ENCODE peak calls at places on chromosomes 13 and 19, in eight cellular contexts. One of them, this sample, is unnamed.
A peak's percentile ranks its signal among the peaks of the same experiment; 100 is the strongest.

GRCh38 chr13:46267166-46267565 is 55.4 kb downstream of the LRRC63 start:
- DNase-seq in left ventricle myocardium inferior: no peak
- DNase-seq in GM06990: no peak
- DNase-seq in fibroblast of pulmonary artery: no peak
- DNase-seq in heart left ventricle: no peak
- DNase-seq in heart right ventricle: no peak
- DNase-seq in spleen: no peak
- DNase-seq in fibroblast of lung: no peak
- DNase-seq in this sample: no peak

GRCh38 chr13:29954082-29955043 is 103.9 kb upstream of the UBL3 start:
- DNase-seq in heart left ventricle: no peak
- DNase-seq in left ventricle myocardium inferior: no peak
- DNase-seq in GM06990: no peak
- DNase-seq in heart right ventricle: no peak
- DNase-seq in spleen: no peak
- DNase-seq in fibroblast of lung: no peak
- DNase-seq in fibroblast of pulmonary artery: no peak
- DNase-seq in this sample: no peak

GRCh38 chr19:40995355-40995754 is 4.3 kb downstream of the CYP2B6 start:
- DNase-seq in fibroblast of pulmonary artery: no peak
- DNase-seq in heart left ventricle: no peak
- DNase-seq in heart right ventricle: no peak
- DNase-seq in GM06990: no peak
- DNase-seq in fibroblast of lung: no peak
- DNase-seq in spleen: no peak
- DNase-seq in left ventricle myocardium inferior: no peak
- DNase-seq in this sample: no peak

GRCh38 chr19:2034729-2035589 is 16.1 kb downstream of the MKNK2 start:
- DNase-seq in spleen: peak; percentile 85
- DNase-seq in heart right ventricle: no peak
- DNase-seq in GM06990: peak; percentile 81
- DNase-seq in fibroblast of pulmonary artery: peak; percentile 52
- DNase-seq in heart left ventricle: no peak
- DNase-seq in fibroblast of lung: no peak
- DNase-seq in left ventricle myocardium inferior: no peak
- DNase-seq in this sample: peak; percentile 81

GRCh38 chr19:15779756-15780476 is 7.5 kb upstream of the OR10H5 start:
- DNase-seq in spleen: no peak
- DNase-seq in heart left ventricle: peak; percentile 86
- DNase-seq in fibroblast of lung: peak; percentile 18
- DNase-seq in GM06990: no peak
- DNase-seq in heart right ventricle: peak; percentile 88
- DNase-seq in left ventricle myocardium inferior: peak; percentile 73
- DNase-seq in fibroblast of pulmonary artery: peak; percentile 13
- DNase-seq in this sample: no peak

GRCh38 chr13:40318366-40318765 is 348.1 kb downstream of the FOXO1 start:
- DNase-seq in heart left ventricle: peak; percentile 63
- DNase-seq in fibroblast of lung: no peak
- DNase-seq in GM06990: no peak
- DNase-seq in left ventricle myocardium inferior: peak; percentile 50
- DNase-seq in fibroblast of pulmonary artery: peak; percentile 34
- DNase-seq in spleen: no peak
- DNase-seq in heart right ventricle: peak; percentile 61
- DNase-seq in this sample: no peak

GRCh38 chr13:113495494-113496251 is 5.2 kb upstream of the DCUN1D2 start:
- DNase-seq in GM06990: no peak
- DNase-seq in fibroblast of pulmonary artery: no peak
- DNase-seq in heart left ventricle: no peak
- DNase-seq in left ventricle myocardium inferior: no peak
- DNase-seq in heart right ventricle: no peak
- DNase-seq in fibroblast of lung: peak; percentile 48
- DNase-seq in spleen: no peak
- DNase-seq in this sample: no peak

GRCh38 chr13:48431987-48432615 is 19.2 kb upstream of the LPAR6 start:
- DNase-seq in fibroblast of lung: peak; percentile 41
- DNase-seq in left ventricle myocardium inferior: no peak
- DNase-seq in heart right ventricle: no peak
- DNase-seq in heart left ventricle: no peak
- DNase-seq in fibroblast of pulmonary artery: peak; percentile 53
- DNase-seq in GM06990: no peak
- DNase-seq in spleen: no peak
- DNase-seq in this sample: no peak

GRCh38 chr19:18577365-18577914 is 5.8 kb downstream of the UBA52 start:
- DNase-seq in heart left ventricle: no peak
- DNase-seq in fibroblast of pulmonary artery: no peak
- DNase-seq in left ventricle myocardium inferior: no peak
- DNase-seq in fibroblast of lung: no peak
- DNase-seq in heart right ventricle: no peak
- DNase-seq in GM06990: no peak
- DNase-seq in spleen: no peak
- DNase-seq in this sample: no peak

GRCh38 chr13:40187836-40188591 is 478.4 kb downstream of the FOXO1 start:
- DNase-seq in left ventricle myocardium inferior: no peak
- DNase-seq in spleen: peak; percentile 82
- DNase-seq in heart right ventricle: no peak
- DNase-seq in fibroblast of lung: peak; percentile 12
- DNase-seq in heart left ventricle: no peak
- DNase-seq in GM06990: no peak
- DNase-seq in fibroblast of pulmonary artery: no peak
- DNase-seq in this sample: no peak

GRCh38 chr19:4303778-4304508 is 455 bp upstream of the FSD1 start:
- DNase-seq in fibroblast of lung: no peak
- DNase-seq in spleen: no peak
- DNase-seq in GM06990: no peak
- DNase-seq in fibroblast of pulmonary artery: no peak
- DNase-seq in heart right ventricle: no peak
- DNase-seq in heart left ventricle: no peak
- DNase-seq in left ventricle myocardium inferior: no peak
- DNase-seq in this sample: no peak

GRCh38 chr13:61286148-61286745 is 129.4 kb downstream of the PCDH20 start:
- DNase-seq in heart left ventricle: no peak
- DNase-seq in fibroblast of lung: no peak
- DNase-seq in spleen: no peak
- DNase-seq in left ventricle myocardium inferior: no peak
- DNase-seq in fibroblast of pulmonary artery: peak; percentile 0
- DNase-seq in GM06990: no peak
- DNase-seq in heart right ventricle: no peak
- DNase-seq in this sample: no peak
- TF ChIP-seq CTCF in heart left ventricle: no peak
- TF ChIP-seq CTCF in fibroblast of lung: no peak
- TF ChIP-seq CTCF in spleen: no peak
- TF ChIP-seq CTCF in left ventricle myocardium inferior: peak; percentile 16
- TF ChIP-seq CTCF in fibroblast of pulmonary artery: no peak
- TF ChIP-seq CTCF in GM06990: peak; percentile 37
- TF ChIP-seq CTCF in heart right ventricle: no peak
- TF ChIP-seq CTCF in this sample: no peak

GRCh38 chr19:35042954-35043604 is 1.6 kb downstream of the HPN start:
- DNase-seq in fibroblast of lung: no peak
- DNase-seq in spleen: no peak
- DNase-seq in GM06990: no peak
- DNase-seq in left ventricle myocardium inferior: no peak
- DNase-seq in fibroblast of pulmonary artery: no peak
- DNase-seq in heart right ventricle: no peak
- DNase-seq in heart left ventricle: no peak
- DNase-seq in this sample: no peak

GRCh38 chr19:35046461-35046860 is 4.9 kb downstream of the HPN start:
- DNase-seq in heart left ventricle: no peak
- DNase-seq in spleen: no peak
- DNase-seq in heart right ventricle: no peak
- DNase-seq in left ventricle myocardium inferior: no peak
- DNase-seq in fibroblast of lung: no peak
- DNase-seq in fibroblast of pulmonary artery: no peak
- DNase-seq in GM06990: no peak
- DNase-seq in this sample: no peak

GRCh38 chr19:35044317-35045117 is 3.0 kb downstream of the HPN start:
- DNase-seq in GM06990: no peak
- DNase-seq in fibroblast of lung: peak; percentile 18
- DNase-seq in heart right ventricle: peak; percentile 55
- DNase-seq in heart left ventricle: no peak
- DNase-seq in left ventricle myocardium inferior: peak; percentile 63
- DNase-seq in spleen: no peak
- DNase-seq in fibroblast of pulmonary artery: peak; percentile 71
- DNase-seq in this sample: peak; percentile 82

GRCh38 chr19:35043906-35044305 is 2.4 kb downstream of the HPN start:
- DNase-seq in GM06990: no peak
- DNase-seq in left ventricle myocardium inferior: no peak
- DNase-seq in fibroblast of lung: no peak
- DNase-seq in heart left ventricle: no peak
- DNase-seq in spleen: no peak
- DNase-seq in fibroblast of pulmonary artery: no peak
- DNase-seq in heart right ventricle: no peak
- DNase-seq in this sample: no peak

DNA sequence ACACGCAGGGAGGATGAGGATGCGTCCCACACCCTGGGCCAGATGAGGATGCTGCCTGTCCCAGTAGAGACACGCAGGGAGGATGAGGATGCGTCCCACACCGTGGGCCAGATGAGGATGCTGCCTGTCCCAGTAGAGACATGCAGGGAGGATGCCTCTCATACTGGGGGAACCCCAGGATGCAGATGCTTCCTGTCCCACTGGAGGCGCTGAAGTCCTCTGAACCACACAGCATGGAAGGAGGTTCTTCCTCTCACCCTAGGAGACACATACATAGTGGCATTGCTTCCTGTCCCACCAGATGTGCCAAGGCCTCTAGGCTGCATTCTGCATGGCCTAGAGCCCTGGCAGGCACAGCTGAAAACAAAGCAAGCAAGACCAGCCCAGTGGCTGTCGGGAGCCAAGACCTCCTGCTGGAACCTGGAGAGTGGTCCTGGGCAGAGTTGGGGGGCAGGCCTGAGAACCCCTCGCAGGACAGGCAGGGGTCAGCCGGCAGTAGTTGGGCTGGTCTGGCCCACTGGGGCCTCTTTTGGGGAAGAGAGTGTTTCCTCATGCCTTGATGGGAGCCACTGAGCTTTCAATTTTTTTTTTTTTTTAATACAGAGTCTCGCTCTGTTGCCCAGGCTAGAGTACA is 4.3 kb downstream of the HPN start:
- DNase-seq in GM06990: no peak
- DNase-seq in fibroblast of pulmonary artery: peak; percentile 32
- DNase-seq in fibroblast of lung: no peak
- DNase-seq in heart right ventricle: no peak
- DNase-seq in spleen: no peak
- DNase-seq in left ventricle myocardium inferior: no peak
- DNase-seq in heart left ventricle: no peak
- DNase-seq in this sample: peak; percentile 84
- TF ChIP-seq CTCF in GM06990: peak; percentile 59
- TF ChIP-seq CTCF in fibroblast of pulmonary artery: peak; percentile 34
- TF ChIP-seq CTCF in fibroblast of lung: peak; percentile 53
- TF ChIP-seq CTCF in heart right ventricle: no peak
- TF ChIP-seq CTCF in spleen: peak; percentile 50
- TF ChIP-seq CTCF in left ventricle myocardium inferior: peak; percentile 30
- TF ChIP-seq CTCF in heart left ventricle: peak; percentile 30
- TF ChIP-seq CTCF in this sample: peak; percentile 26

GRCh38 chr19:43779820-43780219 is 953 bp downstream of the KCNN4 start:
- DNase-seq in heart right ventricle: no peak
- DNase-seq in GM06990: no peak
- DNase-seq in heart left ventricle: no peak
- DNase-seq in fibroblast of lung: no peak
- DNase-seq in fibroblast of pulmonary artery: no peak
- DNase-seq in left ventricle myocardium inferior: no peak
- DNase-seq in spleen: no peak
- DNase-seq in this sample: peak; percentile 81
- TF ChIP-seq CTCF in heart right ventricle: no peak
- TF ChIP-seq CTCF in GM06990: peak; percentile 53
- TF ChIP-seq CTCF in heart left ventricle: no peak
- TF ChIP-seq CTCF in fibroblast of lung: peak; percentile 12
- TF ChIP-seq CTCF in fibroblast of pulmonary artery: no peak
- TF ChIP-seq CTCF in left ventricle myocardium inferior: no peak
- TF ChIP-seq CTCF in spleen: no peak
- TF ChIP-seq CTCF in this sample: peak; percentile 46

DNA sequence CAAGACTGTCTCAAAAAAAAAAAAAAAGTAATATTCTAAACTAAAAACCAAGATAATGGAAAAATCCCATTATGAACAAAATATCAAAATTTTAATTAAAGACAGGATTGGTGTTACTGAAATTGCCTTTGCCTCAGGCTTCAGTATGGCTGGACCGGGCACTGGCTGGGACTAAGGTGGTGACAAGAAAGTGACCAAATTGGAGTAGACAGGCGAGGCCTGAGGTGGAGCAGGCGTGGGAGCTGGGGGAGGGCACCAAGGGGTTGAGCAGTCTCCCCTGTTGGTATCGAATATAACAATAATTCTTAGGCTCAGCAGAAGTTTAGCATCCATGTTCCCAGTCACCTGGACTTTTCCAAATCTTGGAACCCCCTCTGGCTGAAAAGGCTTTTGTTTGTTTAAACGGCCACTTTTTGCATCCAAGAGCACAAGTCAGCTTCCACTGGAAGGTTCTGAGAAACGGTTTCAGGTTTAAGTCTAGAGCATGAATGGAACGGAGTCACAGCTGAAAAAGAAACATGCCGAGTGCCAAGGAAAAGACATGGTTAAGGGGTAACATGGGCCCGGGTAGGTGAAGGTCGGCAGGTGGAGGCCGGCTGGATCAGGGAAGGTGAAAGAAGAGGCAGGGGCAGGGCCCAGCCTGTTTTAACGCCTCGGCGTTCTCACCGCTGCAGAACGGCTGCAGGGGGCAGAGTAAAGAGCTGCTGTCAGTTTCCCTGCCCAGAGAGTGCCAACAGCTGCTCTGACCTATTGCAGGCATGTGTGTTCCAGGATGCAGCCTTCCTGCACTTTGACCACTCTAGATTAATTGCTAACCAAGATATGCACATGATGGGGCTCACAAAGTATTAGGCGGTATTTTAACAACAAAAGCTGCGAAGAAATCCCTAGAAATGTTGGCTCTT is 104.4 kb downstream of the TM9SF2 start:
- DNase-seq in fibroblast of lung: peak; percentile 13
- DNase-seq in fibroblast of pulmonary artery: no peak
- DNase-seq in spleen: peak; percentile 89
- DNase-seq in heart left ventricle: peak; percentile 35
- DNase-seq in GM06990: peak; percentile 50
- DNase-seq in left ventricle myocardium inferior: peak; percentile 38
- DNase-seq in heart right ventricle: peak; percentile 44
- DNase-seq in this sample: peak; percentile 69
- TF ChIP-seq CTCF in fibroblast of lung: peak; percentile 12
- TF ChIP-seq CTCF in fibroblast of pulmonary artery: peak; percentile 10
- TF ChIP-seq CTCF in spleen: peak; percentile 16
- TF ChIP-seq CTCF in heart left ventricle: peak; percentile 36
- TF ChIP-seq CTCF in GM06990: peak; percentile 47
- TF ChIP-seq CTCF in left ventricle myocardium inferior: peak; percentile 41
- TF ChIP-seq CTCF in heart right ventricle: no peak
- TF ChIP-seq CTCF in this sample: no peak

GRCh38 chr13:79777504-79777903 is 296.5 kb downstream of the NDFIP2 start:
- DNase-seq in heart right ventricle: no peak
- DNase-seq in GM06990: no peak
- DNase-seq in fibroblast of lung: no peak
- DNase-seq in heart left ventricle: no peak
- DNase-seq in fibroblast of pulmonary artery: no peak
- DNase-seq in left ventricle myocardium inferior: no peak
- DNase-seq in spleen: no peak
- DNase-seq in this sample: no peak
- TF ChIP-seq CTCF in heart right ventricle: no peak
- TF ChIP-seq CTCF in GM06990: no peak
- TF ChIP-seq CTCF in fibroblast of lung: no peak
- TF ChIP-seq CTCF in heart left ventricle: no peak
- TF ChIP-seq CTCF in fibroblast of pulmonary artery: no peak
- TF ChIP-seq CTCF in left ventricle myocardium inferior: no peak
- TF ChIP-seq CTCF in spleen: no peak
- TF ChIP-seq CTCF in this sample: no peak